ENCODE peak calls at places on chromosomes 1 and 21, in eight cellular contexts. One of them, this sample, is unnamed.

GRCh38 chr1:226002667-226003501 is 3.7 kb upstream of the SDE2 start:
- DNase-seq in GM23248: peak; percentile 90
- DNase-seq in colonic mucosa: peak; percentile 70
- DNase-seq in H9: peak; percentile 95
- DNase-seq in mammary epithelial cell: peak; percentile 39
- DNase-seq in neural progenitor cell: peak; percentile 91
- DNase-seq in adipocyte: no peak
- DNase-seq in IMR-90: peak; percentile 6
- DNase-seq in this sample: peak; percentile 97

GRCh38 chr21:29875873-29876272 is 63.9 kb downstream of the GRIK1 start:
- DNase-seq in GM23248: no peak
- DNase-seq in colonic mucosa: no peak
- DNase-seq in H9: no peak
- DNase-seq in mammary epithelial cell: no peak
- DNase-seq in neural progenitor cell: no peak
- DNase-seq in adipocyte: no peak
- DNase-seq in IMR-90: no peak
- DNase-seq in this sample: no peak

GRCh38 chr1:155002479-155003226 is at the start of gene ZBTB7B:
- DNase-seq in GM23248: peak; percentile 57
- DNase-seq in colonic mucosa: peak; percentile 59
- DNase-seq in H9: peak; percentile 39
- DNase-seq in mammary epithelial cell: no peak
- DNase-seq in neural progenitor cell: peak; percentile 59
- DNase-seq in adipocyte: peak; percentile 59
- DNase-seq in IMR-90: no peak
- DNase-seq in this sample: no peak

GRCh38 chr1:226864311-226864710 is 6.1 kb upstream of the PSEN2 start:
- DNase-seq in GM23248: no peak
- DNase-seq in colonic mucosa: no peak
- DNase-seq in H9: no peak
- DNase-seq in mammary epithelial cell: no peak
- DNase-seq in neural progenitor cell: no peak
- DNase-seq in adipocyte: no peak
- DNase-seq in IMR-90: no peak
- DNase-seq in this sample: no peak

GRCh38 chr1:239912471-239912870 is 179.2 kb upstream of the FMN2 start:
- DNase-seq in GM23248: peak; percentile 79
- DNase-seq in colonic mucosa: no peak
- DNase-seq in H9: no peak
- DNase-seq in mammary epithelial cell: no peak
- DNase-seq in neural progenitor cell: no peak
- DNase-seq in adipocyte: peak; percentile 71
- DNase-seq in IMR-90: peak; percentile 19
- DNase-seq in this sample: no peak

GRCh38 chr1:5875345-5875910 is 116.8 kb downstream of the NPHP4 start:
- DNase-seq in GM23248: no peak
- DNase-seq in colonic mucosa: no peak
- DNase-seq in H9: no peak
- DNase-seq in mammary epithelial cell: no peak
- DNase-seq in neural progenitor cell: no peak
- DNase-seq in adipocyte: no peak
- DNase-seq in IMR-90: no peak
- DNase-seq in this sample: no peak

GRCh38 chr1:219713981-219714381 is 101.1 kb upstream of the ZC3H11B start:
- DNase-seq in GM23248: no peak
- DNase-seq in colonic mucosa: no peak
- DNase-seq in H9: no peak
- DNase-seq in mammary epithelial cell: no peak
- DNase-seq in neural progenitor cell: no peak
- DNase-seq in adipocyte: peak; percentile 48
- DNase-seq in IMR-90: no peak
- DNase-seq in this sample: peak; percentile 32

GRCh38 chr1:154353966-154354365 is 28.6 kb downstream of the ATP8B2 start:
- DNase-seq in GM23248: no peak
- DNase-seq in colonic mucosa: no peak
- DNase-seq in H9: no peak
- DNase-seq in mammary epithelial cell: no peak
- DNase-seq in neural progenitor cell: no peak
- DNase-seq in adipocyte: no peak
- DNase-seq in IMR-90: no peak
- DNase-seq in this sample: no peak

GRCh38 chr1:28078680-28079626 is 9.5 kb downstream of the EYA3 start:
- DNase-seq in GM23248: peak; percentile 74
- DNase-seq in colonic mucosa: no peak
- DNase-seq in H9: no peak
- DNase-seq in mammary epithelial cell: peak; percentile 84
- DNase-seq in neural progenitor cell: no peak
- DNase-seq in adipocyte: peak; percentile 45
- DNase-seq in IMR-90: peak; percentile 88
- DNase-seq in this sample: no peak

GRCh38 chr1:145963218-145964019 is 956 bp downstream of the ANKRD34A start:
- DNase-seq in GM23248: peak; percentile 61
- DNase-seq in colonic mucosa: no peak
- DNase-seq in H9: no peak
- DNase-seq in mammary epithelial cell: peak; percentile 67
- DNase-seq in neural progenitor cell: no peak
- DNase-seq in adipocyte: peak; percentile 46
- DNase-seq in IMR-90: peak; percentile 85
- DNase-seq in this sample: peak; percentile 54

GRCh38 chr1:47608296-47608875 is 170.5 kb downstream of the FOXD2 start:
- DNase-seq in GM23248: no peak
- DNase-seq in colonic mucosa: peak; percentile 10
- DNase-seq in H9: no peak
- DNase-seq in mammary epithelial cell: no peak
- DNase-seq in neural progenitor cell: no peak
- DNase-seq in adipocyte: no peak
- DNase-seq in IMR-90: no peak
- DNase-seq in this sample: no peak

GRCh38 chr1:192809286-192810252 is 730 bp downstream of the RGS2 start:
- DNase-seq in GM23248: peak; percentile 87
- DNase-seq in colonic mucosa: peak; percentile 46
- DNase-seq in H9: no peak
- DNase-seq in mammary epithelial cell: no peak
- DNase-seq in neural progenitor cell: peak; percentile 61
- DNase-seq in adipocyte: peak; percentile 76
- DNase-seq in IMR-90: peak; percentile 65
- DNase-seq in this sample: peak; percentile 75

GRCh38 chr1:53553734-53554509 is 94.7 kb downstream of the DMRTB1 start:
- DNase-seq in GM23248: no peak
- DNase-seq in colonic mucosa: no peak
- DNase-seq in H9: no peak
- DNase-seq in mammary epithelial cell: no peak
- DNase-seq in neural progenitor cell: no peak
- DNase-seq in adipocyte: no peak
- DNase-seq in IMR-90: no peak
- DNase-seq in this sample: no peak

GRCh38 chr1:27868932-27869718 is 3.2 kb upstream of the THEMIS2 start:
- DNase-seq in GM23248: no peak
- DNase-seq in colonic mucosa: no peak
- DNase-seq in H9: peak; percentile 32
- DNase-seq in mammary epithelial cell: no peak
- DNase-seq in neural progenitor cell: no peak
- DNase-seq in adipocyte: no peak
- DNase-seq in IMR-90: no peak
- DNase-seq in this sample: no peak

DNA sequence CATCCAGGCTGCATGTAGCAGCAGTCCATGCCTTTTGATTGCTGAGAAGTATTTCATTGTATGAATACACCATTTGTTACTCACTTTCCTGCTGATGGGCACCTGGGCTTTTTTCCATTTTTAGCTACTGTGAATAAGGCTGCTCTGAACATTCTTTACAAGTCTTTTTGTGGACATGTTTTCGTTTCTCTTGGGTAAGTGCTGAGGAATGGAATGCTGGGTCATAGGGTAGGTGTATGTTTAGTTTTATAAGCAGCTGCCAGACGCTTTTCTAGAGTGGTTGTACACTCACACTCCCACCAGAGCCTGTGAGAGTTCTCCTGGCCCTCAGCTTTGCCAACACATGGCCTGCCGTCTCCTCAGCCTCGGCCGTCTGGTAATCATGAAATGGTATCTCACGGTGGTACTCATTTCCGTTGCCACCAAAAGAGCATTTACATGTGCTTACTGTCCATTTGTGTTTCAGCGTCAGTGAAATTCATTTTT is 22.7 kb downstream of the SLX9 start:
- DNase-seq in GM23248: peak; percentile 94
- DNase-seq in colonic mucosa: no peak
- DNase-seq in H9: no peak
- DNase-seq in mammary epithelial cell: peak; percentile 94
- DNase-seq in neural progenitor cell: no peak
- DNase-seq in adipocyte: peak; percentile 92
- DNase-seq in IMR-90: peak; percentile 100
- DNase-seq in this sample: no peak
- H3K9ac ChIP-seq in GM23248: peak overlapping the region; percentile 58
- H3K9ac ChIP-seq in colonic mucosa: no peak overlapping the region
- H3K9ac ChIP-seq in H9: no peak overlapping the region
- H3K9ac ChIP-seq in mammary epithelial cell: peak overlapping the region; percentile 34
- H3K9ac ChIP-seq in neural progenitor cell: no peak overlapping the region
- H3K9ac ChIP-seq in adipocyte: no peak overlapping the region
- H3K9ac ChIP-seq in IMR-90: no peak overlapping the region
- H3K9ac ChIP-seq in this sample: no peak overlapping the region

DNA sequence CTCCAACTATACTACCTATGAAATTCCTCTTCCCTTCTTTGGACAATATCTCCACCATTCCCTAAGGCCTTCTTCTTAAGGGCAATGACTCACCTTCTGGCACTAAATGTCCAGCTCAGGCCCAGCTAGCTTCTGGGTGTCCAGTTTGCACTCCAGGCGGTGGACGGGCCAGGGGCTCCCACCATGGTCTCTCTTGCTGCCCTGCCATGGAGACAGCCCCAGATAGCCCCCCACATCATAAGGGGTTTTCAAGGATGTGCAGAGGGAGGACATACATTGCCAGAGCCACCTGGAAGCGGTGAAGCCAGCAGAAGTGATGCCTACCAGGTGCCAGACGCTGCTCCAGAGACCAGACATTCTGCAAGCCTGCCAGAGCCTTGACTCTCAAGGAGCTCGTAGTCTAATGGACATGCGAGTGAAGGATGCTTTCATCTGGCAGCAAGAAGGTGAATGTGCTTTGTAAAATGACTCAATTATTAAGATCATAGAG is 43.7 kb downstream of the C1orf198 start:
- DNase-seq in GM23248: peak; percentile 68
- DNase-seq in colonic mucosa: no peak
- DNase-seq in H9: no peak
- DNase-seq in mammary epithelial cell: no peak
- DNase-seq in neural progenitor cell: no peak
- DNase-seq in adipocyte: peak; percentile 36
- DNase-seq in IMR-90: peak; percentile 51
- DNase-seq in this sample: no peak
- H3K9ac ChIP-seq in GM23248: peak overlapping the region; percentile 9
- H3K9ac ChIP-seq in colonic mucosa: no peak overlapping the region
- H3K9ac ChIP-seq in H9: no peak overlapping the region
- H3K9ac ChIP-seq in mammary epithelial cell: no peak overlapping the region
- H3K9ac ChIP-seq in neural progenitor cell: no peak overlapping the region
- H3K9ac ChIP-seq in adipocyte: peak overlapping the region; percentile 34
- H3K9ac ChIP-seq in IMR-90: no peak overlapping the region
- H3K9ac ChIP-seq in this sample: no peak overlapping the region

GRCh38 chr1:207032528-207033017 is at the start of gene C1orf116:
- DNase-seq in GM23248: no peak
- DNase-seq in colonic mucosa: peak; percentile 87
- DNase-seq in H9: peak; percentile 95
- DNase-seq in mammary epithelial cell: peak; percentile 99
- DNase-seq in neural progenitor cell: peak; percentile 61
- DNase-seq in adipocyte: no peak
- DNase-seq in IMR-90: no peak
- DNase-seq in this sample: peak; percentile 96
- H3K9ac ChIP-seq in GM23248: no peak within 1 kb of the TSS
- H3K9ac ChIP-seq in colonic mucosa: peak within 1 kb of the TSS; percentile 80
- H3K9ac ChIP-seq in H9: no peak within 1 kb of the TSS
- H3K9ac ChIP-seq in mammary epithelial cell: peak within 1 kb of the TSS; percentile 97
- H3K9ac ChIP-seq in neural progenitor cell: no peak within 1 kb of the TSS
- H3K9ac ChIP-seq in adipocyte: no peak within 1 kb of the TSS
- H3K9ac ChIP-seq in IMR-90: no peak within 1 kb of the TSS
- H3K9ac ChIP-seq in this sample: no peak within 1 kb of the TSS

GRCh38 chr1:217563179-217563578 is 67.7 kb downstream of the GPATCH2 start:
- DNase-seq in GM23248: no peak
- DNase-seq in colonic mucosa: no peak
- DNase-seq in H9: no peak
- DNase-seq in mammary epithelial cell: no peak
- DNase-seq in neural progenitor cell: no peak
- DNase-seq in adipocyte: no peak
- DNase-seq in IMR-90: no peak
- DNase-seq in this sample: no peak

GRCh38 chr1:217568200-217568599 is 62.7 kb downstream of the GPATCH2 start:
- DNase-seq in GM23248: no peak
- DNase-seq in colonic mucosa: no peak
- DNase-seq in H9: no peak
- DNase-seq in mammary epithelial cell: no peak
- DNase-seq in neural progenitor cell: no peak
- DNase-seq in adipocyte: no peak
- DNase-seq in IMR-90: no peak
- DNase-seq in this sample: no peak

GRCh38 chr1:217564833-217565232 is 66.1 kb downstream of the GPATCH2 start:
- DNase-seq in GM23248: no peak
- DNase-seq in colonic mucosa: no peak
- DNase-seq in H9: no peak
- DNase-seq in mammary epithelial cell: no peak
- DNase-seq in neural progenitor cell: no peak
- DNase-seq in adipocyte: no peak
- DNase-seq in IMR-90: no peak
- DNase-seq in this sample: no peak

GRCh38 chr1:217561446-217561845 is 69.4 kb downstream of the GPATCH2 start:
- DNase-seq in GM23248: no peak
- DNase-seq in colonic mucosa: no peak
- DNase-seq in H9: no peak
- DNase-seq in mammary epithelial cell: no peak
- DNase-seq in neural progenitor cell: no peak
- DNase-seq in adipocyte: no peak
- DNase-seq in IMR-90: no peak
- DNase-seq in this sample: no peak

GRCh38 chr1:217562229-217562878 is 68.5 kb downstream of the GPATCH2 start:
- DNase-seq in GM23248: peak; percentile 79
- DNase-seq in colonic mucosa: no peak
- DNase-seq in H9: no peak
- DNase-seq in mammary epithelial cell: peak; percentile 75
- DNase-seq in neural progenitor cell: no peak
- DNase-seq in adipocyte: peak; percentile 64
- DNase-seq in IMR-90: peak; percentile 86
- DNase-seq in this sample: peak; percentile 3
- H3K9ac ChIP-seq in GM23248: no peak overlapping the region
- H3K9ac ChIP-seq in colonic mucosa: no peak overlapping the region
- H3K9ac ChIP-seq in H9: no peak overlapping the region
- H3K9ac ChIP-seq in mammary epithelial cell: no peak overlapping the region
- H3K9ac ChIP-seq in neural progenitor cell: no peak overlapping the region
- H3K9ac ChIP-seq in adipocyte: no peak overlapping the region
- H3K9ac ChIP-seq in IMR-90: no peak overlapping the region
- H3K9ac ChIP-seq in this sample: no peak overlapping the region

GRCh38 chr1:56452027-56453011 is 127.0 kb downstream of the PLPP3 start:
- DNase-seq in GM23248: no peak
- DNase-seq in colonic mucosa: no peak
- DNase-seq in H9: no peak
- DNase-seq in mammary epithelial cell: no peak
- DNase-seq in neural progenitor cell: no peak
- DNase-seq in adipocyte: no peak
- DNase-seq in IMR-90: no peak
- DNase-seq in this sample: no peak
- H3K9ac ChIP-seq in GM23248: no peak overlapping the region
- H3K9ac ChIP-seq in colonic mucosa: no peak overlapping the region
- H3K9ac ChIP-seq in H9: no peak overlapping the region
- H3K9ac ChIP-seq in mammary epithelial cell: no peak overlapping the region
- H3K9ac ChIP-seq in neural progenitor cell: no peak overlapping the region
- H3K9ac ChIP-seq in adipocyte: peak overlapping the region; percentile 16
- H3K9ac ChIP-seq in IMR-90: no peak overlapping the region
- H3K9ac ChIP-seq in this sample: no peak overlapping the region

This sample was measured in mesendoderm.